ENCODE peak calls at places on chromosomes 2 and 18, in nine cellular contexts. S, N, I, O, M, Q, Z, R and G are unnamed samples.

GRCh38 chr2:124153713-124154112 is 128.6 kb downstream of the CNTNAP5 start:
- DNase-seq in S (no peak), N (no peak), I (no peak), O (no peak), M (no peak), Q (no peak), Z (no peak), R (no peak), G (no peak)

GRCh38 chr2:174764281-174765063 is at the start of gene CHRNA1:
- DNase-seq in S (no peak), N (peak; percentile 17), I (no peak), O (no peak), M (no peak), Q (no peak), Z (peak; percentile 53), R (no peak), G (no peak)

GRCh38 chr18:6406075-6406909 is 8.4 kb downstream of the L3MBTL4 start:
- DNase-seq in S (no peak), N (no peak), I (no peak), O (no peak), M (no peak), Q (no peak), Z (peak; percentile 65), R (no peak), G (peak; percentile 47)

GRCh38 chr2:30262716-30263309 is 31.5 kb downstream of the LBH start:
- DNase-seq in S (no peak), N (no peak), I (no peak), O (no peak), M (no peak), Q (no peak), Z (no peak), R (no peak), G (no peak)

GRCh38 chr2:167415068-167415467 is 526.8 kb downstream of the XIRP2 start:
- DNase-seq in S (no peak), N (no peak), I (no peak), O (no peak), M (no peak), Q (no peak), Z (no peak), R (no peak), G (no peak)

GRCh38 chr2:218429951-218430692 is 11.2 kb downstream of the VIL1 start:
- DNase-seq in S (no peak), N (peak; percentile 28), I (no peak), O (no peak), M (no peak), Q (peak; percentile 60), Z (no peak), R (no peak), G (no peak)

GRCh38 chr2:105754011-105754410 is 9.3 kb downstream of the NCK2 start:
- DNase-seq in S (peak; percentile 83), N (no peak), I (no peak), O (no peak), M (no peak), Q (no peak), Z (no peak), R (no peak), G (no peak)

GRCh38 chr2:15173506-15173905 is 387.6 kb downstream of the NBAS start:
- DNase-seq in S (no peak), N (no peak), I (no peak), O (no peak), M (no peak), Q (no peak), Z (no peak), R (no peak), G (no peak)